ENCODE peak calls at places on chromosomes 4 and X, in four cellular contexts. One of them, this sample, is unnamed.
A peak's percentile ranks its signal among the peaks of the same experiment; 100 is the strongest.

GRCh38 chrX:96692911-96693310 is 8.3 kb downstream of the DIAPH2 start:
- DNase-seq in brain microvascular endothelial cell: no peak
- DNase-seq in iPS-NIHi11: no peak
- DNase-seq in left ventricle myocardium superior: no peak
- DNase-seq in this sample: no peak

GRCh38 chr4:70559216-70559830 is 32.7 kb upstream of the AMBN start:
- DNase-seq in iPS-NIHi11: peak; percentile 66
- DNase-seq in brain microvascular endothelial cell: peak; percentile 28
- DNase-seq in left ventricle myocardium superior: no peak
- DNase-seq in this sample: peak; percentile 66

GRCh38 chr4:112112590-112113170 is 32.6 kb upstream of the FAM241A start:
- DNase-seq in left ventricle myocardium superior: no peak
- DNase-seq in brain microvascular endothelial cell: no peak
- DNase-seq in iPS-NIHi11: no peak
- DNase-seq in this sample: no peak

GRCh38 chrX:45824471-45824870 is 623.8 kb upstream of the DIPK2B start:
- DNase-seq in brain microvascular endothelial cell: peak; percentile 91
- DNase-seq in left ventricle myocardium superior: no peak
- DNase-seq in iPS-NIHi11: peak; percentile 35
- DNase-seq in this sample: peak; percentile 8

GRCh38 chr4:60884545-60884944 is 315.6 kb upstream of the ADGRL3 start:
- DNase-seq in brain microvascular endothelial cell: peak; percentile 7
- DNase-seq in left ventricle myocardium superior: no peak
- DNase-seq in iPS-NIHi11: no peak
- DNase-seq in this sample: no peak

GRCh38 chr4:94334962-94335361 is 7.7 kb downstream of the HPGDS start:
- DNase-seq in iPS-NIHi11: no peak
- DNase-seq in brain microvascular endothelial cell: no peak
- DNase-seq in left ventricle myocardium superior: peak; percentile 27
- DNase-seq in this sample: no peak

GRCh38 chr4:24262084-24262483 is 322.3 kb downstream of the DHX15 start:
- DNase-seq in brain microvascular endothelial cell: no peak
- DNase-seq in left ventricle myocardium superior: no peak
- DNase-seq in iPS-NIHi11: no peak
- DNase-seq in this sample: no peak

GRCh38 chr4:163693211-163693610 is 198.7 kb downstream of the TMA16 start:
- DNase-seq in iPS-NIHi11: no peak
- DNase-seq in brain microvascular endothelial cell: peak; percentile 33
- DNase-seq in left ventricle myocardium superior: no peak
- DNase-seq in this sample: no peak

GRCh38 chrX:153650959-153651358 is 4.0 kb downstream of the DUSP9 start:
- DNase-seq in brain microvascular endothelial cell: no peak
- DNase-seq in left ventricle myocardium superior: no peak
- DNase-seq in iPS-NIHi11: no peak
- DNase-seq in this sample: no peak

GRCh38 chr4:62457356-62457755 is 1257.2 kb downstream of the ADGRL3 start:
- DNase-seq in iPS-NIHi11: no peak
- DNase-seq in left ventricle myocardium superior: no peak
- DNase-seq in brain microvascular endothelial cell: no peak
- DNase-seq in this sample: no peak

GRCh38 chr4:186543206-186543605 is 12.2 kb downstream of the MTNR1A start:
- DNase-seq in iPS-NIHi11: no peak
- DNase-seq in brain microvascular endothelial cell: no peak
- DNase-seq in left ventricle myocardium superior: no peak
- DNase-seq in this sample: no peak

GRCh38 chrX:39327255-39327654 is 526.0 kb downstream of the MID1IP1 start:
- DNase-seq in iPS-NIHi11: no peak
- DNase-seq in left ventricle myocardium superior: no peak
- DNase-seq in brain microvascular endothelial cell: no peak
- DNase-seq in this sample: no peak

GRCh38 chr4:79757580-79757979 is 315.4 kb downstream of the ANTXR2 start:
- DNase-seq in brain microvascular endothelial cell: no peak
- DNase-seq in left ventricle myocardium superior: no peak
- DNase-seq in iPS-NIHi11: no peak
- DNase-seq in this sample: no peak

GRCh38 chr4:83231620-83232056 is 53.0 kb downstream of the COQ2 start:
- DNase-seq in iPS-NIHi11: no peak
- DNase-seq in brain microvascular endothelial cell: no peak
- DNase-seq in left ventricle myocardium superior: no peak
- DNase-seq in this sample: no peak

GRCh38 chr4:112410364-112410763 is 105.6 kb downstream of the NEUROG2 start:
- DNase-seq in left ventricle myocardium superior: no peak
- DNase-seq in brain microvascular endothelial cell: no peak
- DNase-seq in iPS-NIHi11: no peak
- DNase-seq in this sample: no peak

GRCh38 chr4:52892880-52893279 is 30.8 kb downstream of the RASL11B start:
- DNase-seq in brain microvascular endothelial cell: no peak
- DNase-seq in left ventricle myocardium superior: no peak
- DNase-seq in iPS-NIHi11: no peak
- DNase-seq in this sample: no peak

GRCh38 chr4:165631912-165632311 is 241.1 kb upstream of the TLL1 start:
- DNase-seq in left ventricle myocardium superior: no peak
- DNase-seq in brain microvascular endothelial cell: no peak
- DNase-seq in iPS-NIHi11: no peak
- DNase-seq in this sample: no peak

GRCh38 chr4:113497154-113497553 is 264.4 kb downstream of the CAMK2D start:
- DNase-seq in brain microvascular endothelial cell: no peak
- DNase-seq in iPS-NIHi11: no peak
- DNase-seq in left ventricle myocardium superior: no peak
- DNase-seq in this sample: no peak

GRCh38 chrX:13488706-13489105 is 80.7 kb upstream of the EGFL6 start:
- DNase-seq in iPS-NIHi11: no peak
- DNase-seq in left ventricle myocardium superior: no peak
- DNase-seq in brain microvascular endothelial cell: no peak
- DNase-seq in this sample: no peak

GRCh38 chrX:15663439-15663838 is 1.2 kb downstream of the CLTRN start:
- DNase-seq in iPS-NIHi11: no peak
- DNase-seq in brain microvascular endothelial cell: no peak
- DNase-seq in left ventricle myocardium superior: no peak
- DNase-seq in this sample: no peak

GRCh38 chr4:8728536-8729407 is 136.2 kb downstream of the CPZ start:
- DNase-seq in iPS-NIHi11: no peak
- DNase-seq in brain microvascular endothelial cell: no peak
- DNase-seq in left ventricle myocardium superior: no peak
- DNase-seq in this sample: no peak

GRCh38 chr4:53716011-53716410 is 124.7 kb upstream of the LNX1 start:
- DNase-seq in brain microvascular endothelial cell: no peak
- DNase-seq in iPS-NIHi11: no peak
- DNase-seq in left ventricle myocardium superior: no peak
- DNase-seq in this sample: no peak

GRCh38 chr4:149047368-149047767 is 605.2 kb upstream of the NR3C2 start:
- DNase-seq in brain microvascular endothelial cell: peak; percentile 39
- DNase-seq in iPS-NIHi11: no peak
- DNase-seq in left ventricle myocardium superior: no peak
- DNase-seq in this sample: no peak

GRCh38 chrX:13029831-13030771 is 14.3 kb downstream of the FAM9C start:
- DNase-seq in iPS-NIHi11: peak; percentile 8
- DNase-seq in brain microvascular endothelial cell: no peak
- DNase-seq in left ventricle myocardium superior: no peak
- DNase-seq in this sample: no peak

GRCh38 chrX:15194136-15194535 is 75.7 kb downstream of the ASB9 start:
- DNase-seq in brain microvascular endothelial cell: no peak
- DNase-seq in iPS-NIHi11: no peak
- DNase-seq in left ventricle myocardium superior: no peak
- DNase-seq in this sample: no peak

GRCh38 chrX:48945517-48946348 is 11.7 kb downstream of the OTUD5 start:
- DNase-seq in iPS-NIHi11: peak; percentile 62
- DNase-seq in brain microvascular endothelial cell: peak; percentile 37
- DNase-seq in left ventricle myocardium superior: peak; percentile 50
- DNase-seq in this sample: peak; percentile 45

GRCh38 chr4:185682236-185682635 is 129.8 kb downstream of the SORBS2 start:
- DNase-seq in brain microvascular endothelial cell: peak; percentile 78
- DNase-seq in left ventricle myocardium superior: no peak
- DNase-seq in iPS-NIHi11: no peak
- DNase-seq in this sample: no peak

GRCh38 chrX:70175338-70175737 is 1.9 kb upstream of the DGAT2L6 start:
- DNase-seq in iPS-NIHi11: no peak
- DNase-seq in left ventricle myocardium superior: no peak
- DNase-seq in brain microvascular endothelial cell: no peak
- DNase-seq in this sample: no peak

GRCh38 chrX:10648608-10649007 is 28.2 kb upstream of the MID1 start:
- DNase-seq in brain microvascular endothelial cell: peak; percentile 32
- DNase-seq in left ventricle myocardium superior: no peak
- DNase-seq in iPS-NIHi11: no peak
- DNase-seq in this sample: no peak

GRCh38 chr4:38430841-38431240 is 233.2 kb upstream of the KLF3 start:
- DNase-seq in left ventricle myocardium superior: no peak
- DNase-seq in iPS-NIHi11: no peak
- DNase-seq in brain microvascular endothelial cell: no peak
- DNase-seq in this sample: no peak

GRCh38 chr4:181854142-181854541 is 389.1 kb upstream of the TENM3 start:
- DNase-seq in brain microvascular endothelial cell: no peak
- DNase-seq in iPS-NIHi11: no peak
- DNase-seq in left ventricle myocardium superior: no peak
- DNase-seq in this sample: no peak

GRCh38 chr4:19675172-19675811 is 576.4 kb upstream of the SLIT2 start:
- DNase-seq in brain microvascular endothelial cell: peak; percentile 49
- DNase-seq in left ventricle myocardium superior: no peak
- DNase-seq in iPS-NIHi11: no peak
- DNase-seq in this sample: no peak

GRCh38 chr4:123891901-123892300 is 495.3 kb downstream of the SPRY1 start:
- DNase-seq in iPS-NIHi11: no peak
- DNase-seq in brain microvascular endothelial cell: no peak
- DNase-seq in left ventricle myocardium superior: no peak
- DNase-seq in this sample: no peak

GRCh38 chrX:102934624-102935023 is 2.4 kb upstream of the RAB40AL start:
- DNase-seq in left ventricle myocardium superior: no peak
- DNase-seq in iPS-NIHi11: peak; percentile 23
- DNase-seq in brain microvascular endothelial cell: peak; percentile 25
- DNase-seq in this sample: no peak

GRCh38 chrX:40175416-40176255 is 77.9 kb upstream of the BCOR start:
- DNase-seq in left ventricle myocardium superior: peak; percentile 83
- DNase-seq in iPS-NIHi11: no peak
- DNase-seq in brain microvascular endothelial cell: no peak
- DNase-seq in this sample: peak; percentile 36

GRCh38 chr4:73729534-73730165 is 10.7 kb upstream of the CXCL8 start:
- DNase-seq in brain microvascular endothelial cell: peak; percentile 79
- DNase-seq in iPS-NIHi11: peak; percentile 70
- DNase-seq in left ventricle myocardium superior: peak; percentile 47
- DNase-seq in this sample: peak; percentile 73

GRCh38 chr4:130393246-130394041 is 1297.5 kb downstream of the C4orf33 start:
- DNase-seq in iPS-NIHi11: no peak
- DNase-seq in brain microvascular endothelial cell: peak; percentile 88
- DNase-seq in left ventricle myocardium superior: no peak
- DNase-seq in this sample: no peak

GRCh38 chr4:182486895-182487294 is 243.7 kb downstream of the TENM3 start:
- DNase-seq in iPS-NIHi11: no peak
- DNase-seq in brain microvascular endothelial cell: peak; percentile 2
- DNase-seq in left ventricle myocardium superior: no peak
- DNase-seq in this sample: no peak

GRCh38 chrX:53440631-53441517 is 6.7 kb upstream of the HSD17B10 start:
- DNase-seq in brain microvascular endothelial cell: peak; percentile 24
- DNase-seq in iPS-NIHi11: no peak
- DNase-seq in left ventricle myocardium superior: peak; percentile 77
- DNase-seq in this sample: no peak